ENCODE peak calls at places on chromosomes 2 and 18, in five cellular contexts. Z is suprapubic skin, Q is neuronal stem cell, R is gastrocnemius medialis, P is tibial nerve. X is an unnamed sample.
A peak's percentile ranks its signal among the peaks of the same experiment; 100 is the strongest.

GRCh38 chr2:178449700-178450573 is 1.0 kb downstream of the PRKRA start:
- DNase-seq in Z (no peak), Q (peak; percentile 1), R (no peak), P (no peak), X (no peak)

GRCh38 chr2:127075821-127076220 is 31.1 kb downstream of the BIN1 start:
- DNase-seq in Z (no peak), Q (no peak), R (no peak), P (no peak), X (no peak)

GRCh38 chr2:96839288-96839874 is 4.4 kb downstream of the ANKRD23 start:
- DNase-seq in Z (no peak), Q (no peak), R (peak; percentile 51), P (no peak), X (peak; percentile 67)

GRCh38 chr2:173079968-173080860 is 4.6 kb downstream of the MAP3K20 start:
- DNase-seq in Z (no peak), Q (no peak), R (no peak), P (no peak), X (no peak)

GRCh38 chr2:147904051-147904450 is 59.2 kb downstream of the ACVR2A start:
- DNase-seq in Z (no peak), Q (no peak), R (no peak), P (no peak), X (no peak)

GRCh38 chr2:17298453-17298852 is 219.8 kb downstream of the RAD51AP2 start:
- DNase-seq in Z (no peak), Q (no peak), R (no peak), P (no peak), X (no peak)

GRCh38 chr2:169393068-169393590 is 30.8 kb upstream of the LRP2 start:
- DNase-seq in Z (no peak), Q (no peak), R (no peak), P (no peak), X (no peak)

GRCh38 chr2:133817680-133818566 is 249.7 kb upstream of the NCKAP5 start:
- DNase-seq in Z (no peak), Q (no peak), R (no peak), P (no peak), X (no peak)

GRCh38 chr2:224284134-224284946 is 117.6 kb downstream of the FAM124B start:
- DNase-seq in Z (no peak), Q (peak; percentile 30), R (no peak), P (peak; percentile 52), X (no peak)

GRCh38 chr2:146642066-146642465 is 1202.8 kb upstream of the ACVR2A start:
- DNase-seq in Z (no peak), Q (no peak), R (no peak), P (no peak), X (no peak)

GRCh38 chr2:216557413-216557812 is 58.8 kb downstream of the RPL37A start:
- DNase-seq in Z (no peak), Q (no peak), R (no peak), P (no peak), X (no peak)

GRCh38 chr2:131094655-131095281 is 1.5 kb upstream of the FAM168B start:
- DNase-seq in Z (no peak), Q (no peak), R (no peak), P (no peak), X (no peak)

GRCh38 chr2:209476367-209477191 is 52.7 kb downstream of the MAP2 start:
- DNase-seq in Z (no peak), Q (no peak), R (no peak), P (no peak), X (no peak)

GRCh38 chr2:33314541-33314940 is 161.9 kb upstream of the RASGRP3 start:
- DNase-seq in Z (no peak), Q (no peak), R (no peak), P (no peak), X (no peak)

GRCh38 chr2:134086594-134087219 is 167.2 kb upstream of the MGAT5 start:
- DNase-seq in Z (no peak), Q (peak; percentile 47), R (no peak), P (no peak), X (peak; percentile 53)

GRCh38 chr2:163667064-163667887 is 68.5 kb downstream of the FIGN start:
- DNase-seq in Z (no peak), Q (no peak), R (no peak), P (no peak), X (no peak)

GRCh38 chr2:9473308-9473984 is 905 bp upstream of the IAH1 start:
- DNase-seq in Z (no peak), Q (no peak), R (peak; percentile 33), P (no peak), X (peak; percentile 80)

DNA sequence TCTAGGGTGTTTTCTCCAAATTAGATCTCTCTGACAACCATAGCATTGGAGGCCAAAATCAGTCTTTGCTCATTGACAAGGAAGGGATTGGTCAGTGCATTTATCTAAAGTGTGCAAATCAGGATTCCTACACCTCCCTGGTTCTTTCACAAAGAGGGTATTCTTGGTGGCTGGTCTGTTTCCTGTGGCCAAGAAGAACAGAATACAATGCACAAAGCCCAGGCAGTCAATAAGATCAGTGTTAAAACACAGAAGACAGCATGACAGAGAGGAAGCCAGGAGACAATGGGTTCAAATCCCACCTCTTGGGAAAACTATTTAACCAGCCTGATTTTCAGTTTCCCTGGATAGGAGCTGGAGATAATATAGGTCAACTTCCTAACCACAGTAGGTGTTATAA is 46.1 kb upstream of the THOC1 start:
- DNase-seq in Z (no peak), Q (no peak), R (no peak), P (no peak), X (no peak)
- H3K27me3 ChIP-seq in Z (no peaks in the 10 kb centered on the region), Q (no peaks in the 10 kb centered on the region), R (no peaks in the 10 kb centered on the region), P (no peaks in the 10 kb centered on the region), X (no peaks in the 10 kb centered on the region)

DNA sequence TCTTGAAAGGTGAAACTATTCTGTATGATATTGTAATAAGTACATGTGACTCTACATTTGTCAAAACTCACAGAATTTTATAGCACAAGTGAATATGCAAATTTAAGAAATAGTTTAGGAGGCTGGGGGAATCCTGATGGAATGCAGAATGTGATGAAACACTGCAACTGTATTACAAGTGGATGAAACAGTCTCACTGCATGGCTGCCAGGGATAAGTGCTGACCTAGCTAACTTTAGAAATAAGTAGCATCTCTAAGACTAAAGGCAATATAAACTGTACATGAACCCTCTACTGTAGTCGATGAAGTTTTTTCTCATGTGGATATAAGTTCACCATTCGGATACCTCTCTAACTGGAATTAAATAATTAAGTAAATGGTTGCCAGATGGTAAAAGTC is 777.8 kb upstream of the RAB6C start:
- DNase-seq in Z (no peak), Q (no peak), R (no peak), P (no peak), X (no peak)
- H3K36me3 ChIP-seq in Z (no peaks in the 10 kb centered on the region), Q (no peaks in the 10 kb centered on the region), R (no peaks in the 10 kb centered on the region), P (no peaks in the 10 kb centered on the region), X (no peaks in the 10 kb centered on the region)

GRCh38 chr2:22999951-23000350 is 385.0 kb upstream of the KLHL29 start:
- DNase-seq in Z (no peak), Q (no peak), R (no peak), P (no peak), X (no peak)
- H3K27me3 ChIP-seq in Z (no peaks in the 10 kb centered on the region), Q (no peaks in the 10 kb centered on the region), R (no peaks in the 10 kb centered on the region), P (no peaks in the 10 kb centered on the region), X (no peaks in the 10 kb centered on the region)

GRCh38 chr2:222637072-222637471 is 18.8 kb downstream of the FARSB start:
- DNase-seq in Z (no peak), Q (no peak), R (no peak), P (no peak), X (no peak)
- H3K36me3 ChIP-seq in Z (peaks cover 76% of the 10 kb centered on the region), Q (peaks cover 10% of the 10 kb centered on the region), R (no peaks in the 10 kb centered on the region), P (peaks cover 13% of the 10 kb centered on the region), X (peaks cover 3% of the 10 kb centered on the region)

DNA sequence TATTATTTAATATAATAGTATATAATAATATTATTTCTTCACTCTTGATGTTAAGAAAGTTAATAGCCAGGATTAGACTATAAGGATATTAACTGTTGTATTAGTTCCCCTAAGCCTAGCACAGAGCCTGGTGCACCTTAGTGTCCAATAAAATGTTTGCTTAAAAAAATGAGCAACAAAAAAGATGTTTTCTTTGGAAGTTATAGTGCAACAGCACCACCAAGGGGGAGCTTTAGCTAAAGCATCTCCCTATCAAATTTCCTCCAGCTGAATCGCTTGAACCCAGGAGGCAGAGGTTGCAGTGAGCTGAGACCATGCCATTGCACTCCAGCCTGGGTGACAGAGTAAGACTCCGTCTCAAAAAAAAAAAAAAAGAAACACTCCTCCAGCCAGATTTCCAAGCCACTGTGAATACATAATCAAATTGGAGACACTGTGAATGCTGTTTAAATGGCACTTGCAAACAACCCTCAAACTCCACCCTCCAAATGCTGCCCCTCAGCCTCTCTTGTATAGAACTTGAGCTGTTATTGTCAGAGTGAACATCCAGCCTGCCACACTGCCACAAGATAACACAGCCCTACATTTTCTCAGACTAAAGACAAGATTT is 221.9 kb downstream of the DYM start:
- DNase-seq in Z (no peak), Q (peak; percentile 31), R (no peak), P (no peak), X (peak; percentile 30)
- H3K27me3 ChIP-seq in Z (no peaks in the 10 kb centered on the region), Q (no peaks in the 10 kb centered on the region), R (no peaks in the 10 kb centered on the region), P (no peaks in the 10 kb centered on the region), X (no peaks in the 10 kb centered on the region)

GRCh38 chr2:1632006-1632348 is 112.3 kb downstream of the PXDN start:
- DNase-seq in Z (peak; percentile 47), Q (no peak), R (no peak), P (no peak), X (no peak)
- H3K36me3 ChIP-seq in Z (peaks cover 27% of the 10 kb centered on the region), Q (peaks cover 38% of the 10 kb centered on the region), R (no peaks in the 10 kb centered on the region), P (no peaks in the 10 kb centered on the region), X (peaks cover 8% of the 10 kb centered on the region)

X was measured in H7.